ENCODE peak calls at places on chromosomes 16 and 17, in six cellular contexts. T is breast epithelium, L is adrenal gland, X is upper lobe of left lung, W is ovary, H is HepG2. A is an unnamed sample.

GRCh38 chr17:9880582-9880999 is 24.5 kb downstream of the RCVRN start:
- DNase-seq in T (no peak), L (no peak), X (no peak), H (no peak), W (no peak), A (no peak)

GRCh38 chr16:89711601-89712475 is 8.9 kb downstream of the VPS9D1 start:
- DNase-seq in H (no peak), W (peak; percentile 67), X (peak; percentile 91), L (peak; percentile 73), T (no peak), A (peak; percentile 61)

GRCh38 chr17:38452719-38453118 is 24.5 kb downstream of the ARHGAP23 start:
- DNase-seq in L (no peak), X (no peak), T (no peak), W (no peak), H (no peak), A (peak; percentile 39)

GRCh38 chr16:84054271-84054670 is 11.7 kb upstream of the SLC38A8 start:
- DNase-seq in T (no peak), X (peak; percentile 71), H (no peak), L (no peak), W (no peak), A (peak; percentile 37)

GRCh38 chr17:4833178-4833940 is at the start of gene MINK1:
- DNase-seq in L (peak; percentile 93), X (peak; percentile 98), H (peak; percentile 84), T (peak; percentile 85), W (peak; percentile 91), A (peak; percentile 92)

GRCh38 chr16:7511549-7512260 is 179.1 kb downstream of the RBFOX1 start:
- DNase-seq in X (no peak), H (no peak), L (no peak), T (no peak), W (no peak), A (no peak)

GRCh38 chr17:41048441-41048840 is 1.3 kb upstream of the KRTAP2-1 start:
- DNase-seq in X (no peak), W (no peak), T (no peak), L (no peak), H (peak; percentile 75), A (no peak)

GRCh38 chr17:60148300-60148838 is 1.4 kb upstream of the CA4 start:
- DNase-seq in T (no peak), H (no peak), L (no peak), X (no peak), W (no peak), A (no peak)

GRCh38 chr16:48047755-48048154 is 108.0 kb downstream of the ABCC12 start:
- DNase-seq in H (no peak), L (no peak), X (no peak), T (no peak), W (no peak), A (no peak)

GRCh38 chr17:12743046-12743445 is 46.3 kb upstream of the ARHGAP44 start:
- DNase-seq in X (no peak), T (no peak), W (no peak), L (no peak), H (no peak), A (no peak)

GRCh38 chr16:77450790-77451487 is 16.1 kb upstream of the ADAMTS18 start:
- DNase-seq in W (peak; percentile 16), T (peak; percentile 26), H (no peak), L (peak; percentile 50), X (no peak), A (no peak)

DNA sequence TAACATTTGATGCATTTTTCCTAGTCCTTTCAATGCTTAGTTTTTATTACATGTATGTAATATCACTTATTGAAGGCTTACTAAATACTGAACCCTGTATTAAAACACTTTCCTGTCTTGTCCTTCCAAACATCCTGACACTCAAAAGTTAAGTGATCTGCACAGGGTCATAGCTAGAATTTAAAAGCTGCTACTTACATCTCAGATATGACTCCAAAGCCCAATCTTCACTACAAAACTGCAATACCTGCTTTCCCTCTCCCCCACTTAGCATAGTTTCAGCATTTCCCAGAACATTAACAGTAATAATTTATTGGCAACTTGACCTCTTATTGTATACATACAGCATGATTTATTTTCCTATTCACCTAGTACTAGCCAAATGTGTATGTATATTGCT is 4.3 kb upstream of the TRIM37 start:
- DNase-seq in T (no peak), W (no peak), X (no peak), H (no peak), L (no peak), A (no peak)
- TF ChIP-seq POLR2A in T (no peak), W (no peak), X (no peak), H (no peak), L (no peak), A (no peak)

DNA sequence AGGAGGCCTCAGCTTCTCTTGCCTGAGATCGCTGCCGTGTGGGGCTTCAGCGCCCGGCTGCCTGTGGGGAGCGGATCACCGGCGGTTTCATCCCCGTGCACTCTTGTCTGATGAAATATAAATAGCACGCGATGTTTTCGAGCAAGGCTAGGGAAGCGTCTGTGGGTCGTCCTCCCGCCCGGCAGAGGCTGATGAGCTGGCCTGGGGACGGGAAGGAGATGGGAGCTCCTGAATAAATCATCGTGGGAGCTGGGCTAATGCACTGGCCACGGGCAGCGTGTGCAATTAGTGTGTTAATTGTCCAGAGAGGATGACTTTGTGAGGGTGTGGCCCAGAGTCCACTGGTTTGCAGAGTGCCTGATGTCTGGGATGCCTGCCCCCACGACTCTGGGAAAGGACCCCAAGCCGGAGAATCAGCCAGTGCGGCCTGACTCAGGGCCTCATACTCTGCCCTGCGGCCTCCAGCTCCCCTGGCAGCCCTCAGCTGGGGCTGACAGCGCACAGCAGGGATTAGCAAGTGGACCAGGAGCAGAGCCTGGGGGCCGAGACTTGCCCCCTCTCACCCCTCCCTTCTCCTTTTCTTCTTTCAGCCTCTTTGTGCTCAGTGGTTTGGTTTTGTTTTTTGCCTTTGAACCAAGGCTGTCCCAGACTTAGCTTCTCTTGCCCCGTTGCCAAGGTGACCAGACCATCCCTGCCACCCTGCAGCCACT is 21.3 kb downstream of the KCNJ12 start:
- DNase-seq in H (no peak), W (no peak), X (no peak), T (no peak), L (peak; percentile 62), A (no peak)
- H3K27ac ChIP-seq in H (no peak overlapping the region), W (no peak overlapping the region), X (no peak overlapping the region), T (no peak overlapping the region), L (no peak overlapping the region), A (no peak overlapping the region)

DNA sequence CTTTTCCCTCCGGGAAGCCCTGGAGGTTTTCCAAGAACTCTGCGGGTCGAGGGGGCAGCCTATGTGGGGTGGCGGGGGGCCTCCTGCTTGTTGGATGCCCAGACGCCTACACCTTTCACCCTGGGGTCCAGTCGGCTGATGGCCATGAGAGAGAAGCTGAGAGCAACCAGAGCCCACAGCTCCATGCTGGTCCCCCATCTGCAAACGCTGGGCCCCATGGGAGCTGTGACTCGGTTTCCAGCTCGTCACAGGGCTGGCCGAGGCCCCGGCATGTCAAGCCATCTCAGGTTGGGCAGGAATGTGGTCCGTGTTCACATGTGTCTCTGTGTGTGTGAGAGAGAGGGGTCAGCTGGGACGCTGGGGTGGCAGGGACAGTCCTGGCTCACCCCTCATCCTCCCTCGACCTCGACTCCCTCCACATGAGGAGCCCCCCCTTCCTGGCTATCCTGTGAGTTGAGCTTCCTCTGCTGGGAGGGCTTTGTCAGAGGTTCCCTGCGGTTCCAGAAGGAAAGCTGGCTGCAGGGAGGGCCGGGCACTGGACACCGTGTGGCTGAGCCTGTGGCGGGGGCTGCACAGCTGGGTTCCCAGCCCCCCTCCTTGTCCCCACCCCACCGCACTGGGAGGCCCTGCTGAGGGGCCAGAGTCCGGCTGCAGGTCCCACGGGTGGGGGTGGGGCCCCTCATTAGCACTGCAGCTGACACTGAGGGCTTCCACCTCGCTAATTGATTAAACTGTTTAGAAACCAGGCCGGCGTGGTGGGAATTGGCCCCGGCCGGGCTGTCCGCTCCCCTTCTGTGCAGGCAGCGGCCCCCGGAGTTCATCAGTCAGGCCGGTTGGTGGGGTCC is 19.1 kb downstream of the METRNL start:
- DNase-seq in T (no peak), X (peak; percentile 83), W (no peak), L (no peak), H (no peak), A (no peak)
- TF ChIP-seq POLR2A in T (no peak), X (no peak), W (no peak), L (no peak), H (no peak), A (no peak)

DNA sequence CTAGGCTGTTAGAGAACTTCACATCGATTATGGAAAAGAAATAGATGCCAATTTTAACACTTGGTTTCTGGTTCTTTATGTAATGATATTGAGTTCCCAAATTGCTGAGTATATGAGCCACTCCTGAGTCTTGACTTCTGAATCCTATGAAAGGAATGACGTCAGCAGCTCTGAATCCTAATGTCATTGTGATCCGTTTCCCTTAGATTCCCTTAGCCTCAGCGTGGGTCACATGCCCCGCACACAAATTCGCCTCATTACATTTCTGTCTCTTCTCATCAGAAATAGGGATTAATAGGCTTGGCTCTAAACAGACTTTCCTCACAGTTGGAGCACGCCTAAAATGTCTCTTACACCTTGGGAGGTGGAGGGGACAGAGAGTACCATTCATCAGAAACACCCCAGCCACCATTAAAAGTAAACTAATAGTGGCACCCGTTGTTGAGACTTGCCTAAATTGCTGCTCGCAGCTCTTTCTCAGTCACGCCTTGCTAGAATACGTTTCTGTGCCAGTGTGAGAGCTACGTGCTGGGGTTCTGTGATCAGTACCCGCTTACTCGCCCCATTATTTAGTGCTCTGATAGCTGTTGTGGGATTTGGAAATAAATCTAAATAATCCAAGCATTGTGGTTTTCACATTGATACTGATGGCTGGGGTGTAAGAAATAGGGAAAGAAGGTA is 7.1 kb downstream of the MRM3 start:
- DNase-seq in T (no peak), X (no peak), H (no peak), W (no peak), L (no peak), A (no peak)
- H3K27ac ChIP-seq in T (no peak overlapping the region), X (no peak overlapping the region), H (no peak overlapping the region), W (no peak overlapping the region), L (no peak overlapping the region), A (no peak overlapping the region)

DNA sequence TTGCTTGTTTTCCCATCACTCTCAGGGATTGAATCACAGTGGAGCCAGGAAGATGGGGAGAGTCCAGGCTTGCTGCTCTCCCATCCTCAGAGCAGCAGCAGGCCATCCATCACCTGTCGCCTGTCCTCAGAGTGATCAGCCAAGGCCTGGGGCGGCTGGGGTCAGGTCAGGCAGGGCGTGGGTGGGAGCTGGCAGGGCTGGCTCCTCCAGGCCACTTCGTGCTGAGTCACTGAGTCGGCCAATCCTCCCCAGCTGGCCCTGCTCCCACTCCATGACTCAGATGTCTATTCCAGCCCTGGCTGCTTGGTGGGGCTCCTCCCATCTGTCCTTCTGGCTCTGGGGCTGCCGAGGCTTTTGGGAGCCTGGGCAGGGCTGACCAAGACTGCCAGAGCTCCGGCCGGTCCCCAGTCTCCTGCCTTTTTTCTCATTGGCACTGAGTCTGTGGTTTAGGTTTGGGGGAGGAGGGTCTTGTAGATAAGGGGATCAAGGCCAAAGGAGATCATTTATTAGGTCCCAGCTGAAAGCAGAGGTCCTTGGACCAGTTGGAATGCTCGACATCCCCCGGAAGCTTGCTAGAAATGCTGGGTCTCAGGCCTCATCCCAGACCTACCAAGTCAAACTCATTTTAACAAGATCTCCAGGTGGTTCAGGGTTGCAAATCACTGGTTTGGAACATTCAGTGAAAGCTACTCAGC is 72.7 kb downstream of the ABCC1 start:
- DNase-seq in W (peak; percentile 98), X (peak; percentile 90), H (peak; percentile 88), L (peak; percentile 99), T (peak; percentile 90), A (peak; percentile 78)
- TF ChIP-seq POLR2A in W (no peak), X (no peak), H (no peak), L (no peak), T (no peak), A (no peak)

GRCh38 chr16:66510711-66511614 is 39.0 kb downstream of the TK2 start:
- DNase-seq in L (peak; percentile 78), W (peak; percentile 74), H (no peak), T (no peak), X (no peak), A (peak; percentile 69)
- H3K27ac ChIP-seq in L (peak overlapping the region; percentile 68), W (peak overlapping the region; percentile 76), H (no peak overlapping the region), T (peak overlapping the region; percentile 88), X (peak overlapping the region; percentile 57), A (peak overlapping the region; percentile 85)

GRCh38 chr16:1471569-1472194 is 3.1 kb downstream of the CLCN7 start:
- DNase-seq in X (no peak), L (no peak), T (no peak), W (no peak), H (no peak), A (no peak)
- TF ChIP-seq POLR2A in X (no peak), L (no peak), T (no peak), W (no peak), H (no peak), A (no peak)